ENCODE peak calls at places on chromosomes 13 and 19, in four cellular contexts. B is HepG2, J is GM12878, W is K562. F is an unnamed sample.

GRCh38 chr13:110812111-110812868 is 98.8 kb downstream of the ING1 start:
- DNase-seq in B (no peak), J (no peak), W (no peak), F (peak; percentile 57)

GRCh38 chr13:44989941-44990340 is 603 bp downstream of the GPALPP1 start:
- DNase-seq in W (peak; percentile 5), B (no peak), J (no peak), F (no peak)

GRCh38 chr19:35566738-35567137 is 3.3 kb upstream of the ATP4A start:
- DNase-seq in B (no peak), J (no peak), W (no peak), F (no peak)

GRCh38 chr19:36060430-36060829 is 5.7 kb downstream of the WDR62 start:
- DNase-seq in B (no peak), W (peak; percentile 52), J (no peak), F (peak; percentile 54)

GRCh38 chr13:20465218-20465879 is 60.3 kb downstream of the CRYL1 start:
- DNase-seq in W (no peak), B (no peak), J (no peak), F (no peak)

GRCh38 chr13:112962911-112963625 is 5.9 kb upstream of the MCF2L start:
- DNase-seq in W (no peak), J (no peak), B (no peak), F (no peak)

GRCh38 chr19:3798137-3798536 is 12.0 kb upstream of the MATK start:
- DNase-seq in W (no peak), B (no peak), J (no peak), F (no peak)

GRCh38 chr19:52660981-52661380 is 22.8 kb upstream of the ZNF83 start:
- DNase-seq in B (no peak), J (no peak), W (no peak), F (no peak)

GRCh38 chr19:55581145-55581827 is 638 bp upstream of the ZNF579 start:
- DNase-seq in B (peak; percentile 20), W (peak; percentile 68), J (no peak), F (peak; percentile 66)

GRCh38 chr19:43624933-43625332 is 5.5 kb upstream of the ZNF428 start:
- DNase-seq in B (no peak), J (no peak), W (peak; percentile 97), F (peak; percentile 98)

GRCh38 chr13:31722684-31723083 is 16.6 kb upstream of the RXFP2 start:
- DNase-seq in J (no peak), W (no peak), B (no peak), F (no peak)

GRCh38 chr13:51764184-51765141 is 39.5 kb downstream of the DHRS12 start:
- DNase-seq in B (peak; percentile 92), J (peak; percentile 65), W (no peak), F (no peak)

GRCh38 chr13:37409756-37410155 is 188.8 kb downstream of the POSTN start:
- DNase-seq in B (no peak), W (no peak), J (no peak), F (no peak)

GRCh38 chr19:48918801-48919247 is 14.7 kb upstream of the DHDH start:
- DNase-seq in W (peak; percentile 81), B (no peak), J (no peak), F (peak; percentile 81)

GRCh38 chr13:29897102-29897501 is 46.7 kb upstream of the UBL3 start:
- DNase-seq in B (no peak), J (no peak), W (no peak), F (no peak)

GRCh38 chr13:29791997-29792775 is 58.2 kb downstream of the UBL3 start:
- DNase-seq in W (no peak), B (no peak), J (no peak), F (no peak)

GRCh38 chr13:60790620-60791019 is 393.6 kb downstream of the TDRD3 start:
- DNase-seq in B (no peak), J (no peak), W (no peak), F (peak; percentile 17)

GRCh38 chr13:50616101-50616500 is 227.4 kb downstream of the DLEU7 start:
- DNase-seq in B (no peak), J (no peak), W (no peak), F (no peak)

GRCh38 chr13:59034198-59034597 is 1129.5 kb downstream of the DIAPH3 start:
- DNase-seq in B (no peak), J (no peak), W (no peak), F (no peak)

GRCh38 chr13:43411741-43412140 is 375.0 kb downstream of the ENOX1 start:
- DNase-seq in J (no peak), B (no peak), W (no peak), F (no peak)

GRCh38 chr19:39140195-39140516 is 14.6 kb downstream of the PAK4 start:
- DNase-seq in W (peak; percentile 37), J (no peak), B (no peak), F (no peak)

GRCh38 chr13:78187781-78188180 is 269.1 kb upstream of the EDNRB start:
- DNase-seq in W (no peak), B (no peak), J (no peak), F (no peak)

GRCh38 chr13:73399347-73400216 is 340.8 kb downstream of the KLF5 start:
- DNase-seq in J (no peak), B (peak; percentile 1), W (no peak), F (no peak)

GRCh38 chr13:80547341-80547740 is 206.4 kb upstream of the SPRY2 start:
- DNase-seq in W (no peak), B (no peak), J (no peak), F (no peak)

GRCh38 chr13:110330491-110331001 is 23.5 kb downstream of the COL4A2 start:
- DNase-seq in W (no peak), J (no peak), B (no peak), F (no peak)

GRCh38 chr19:12884202-12884601 is 2.8 kb downstream of the KLF1 start:
- DNase-seq in W (no peak), J (no peak), B (no peak), F (no peak)

GRCh38 chr19:5440299-5440698 is 14.9 kb upstream of the ZNRF4 start:
- DNase-seq in J (no peak), W (no peak), B (no peak), F (no peak)

GRCh38 chr13:100197591-100198365 is 108.9 kb downstream of the PCCA start:
- DNase-seq in J (no peak), W (no peak), B (no peak), F (no peak)

GRCh38 chr19:30498707-30499106 is 126.5 kb downstream of the ZNF536 start:
- DNase-seq in W (peak; percentile 9), B (no peak), J (no peak), F (peak; percentile 81)

GRCh38 chr13:78658630-78659449 is at the start of gene OBI1:
- DNase-seq in J (peak; percentile 40), B (peak; percentile 76), W (peak; percentile 87), F (peak; percentile 77)

GRCh38 chr19:28578208-28578607 is 634.7 kb downstream of the UQCRFS1 start:
- DNase-seq in W (no peak), B (no peak), J (no peak), F (no peak)

GRCh38 chr13:98521876-98522275 is 55.0 kb downstream of the STK24 start:
- DNase-seq in B (no peak), J (no peak), W (no peak), F (no peak)
- TF ChIP-seq ETV6 in B (no peak), J (no peak), W (no peak), F (no peak)

GRCh38 chr19:41172297-41173164 is 20.5 kb upstream of the CYP2S1 start:
- DNase-seq in J (no peak), B (no peak), W (no peak), F (no peak)
- TF ChIP-seq ETV6 in J (no peak), B (no peak), W (no peak), F (no peak)

DNA sequence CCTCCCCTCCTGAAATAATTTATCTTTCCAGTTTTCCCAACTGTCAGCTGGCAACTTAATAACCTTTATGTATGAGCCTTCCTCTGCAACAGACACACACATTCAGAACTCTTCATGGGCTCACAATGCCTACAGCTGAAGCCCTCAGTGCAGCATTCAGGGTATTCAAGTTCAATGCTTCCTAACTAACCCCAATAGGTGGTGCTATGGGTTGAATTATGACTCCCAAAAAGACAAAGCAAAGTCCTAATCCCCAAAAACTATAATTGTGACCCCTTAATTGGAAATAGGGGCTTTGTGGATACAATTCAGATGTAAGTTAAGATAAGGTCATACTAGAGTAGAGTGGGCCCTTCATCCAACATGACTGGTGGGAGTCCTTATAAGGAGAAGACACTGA is 202.2 kb downstream of the SUCLA2 start:
- DNase-seq in B (peak; percentile 8), J (no peak), W (no peak), F (no peak)
- TF ChIP-seq ETV6 in B (no peak), J (no peak), W (no peak), F (no peak)

GRCh38 chr13:42216422-42216735 is 55.6 kb upstream of the AKAP11 start:
- DNase-seq in B (no peak), W (no peak), J (no peak), F (no peak)

GRCh38 chr13:42214445-42214844 is 57.5 kb upstream of the AKAP11 start:
- DNase-seq in W (no peak), J (no peak), B (no peak), F (no peak)

GRCh38 chr13:42218576-42218975 is 53.4 kb upstream of the AKAP11 start:
- DNase-seq in W (no peak), B (no peak), J (no peak), F (no peak)

GRCh38 chr13:42219051-42219450 is 52.9 kb upstream of the AKAP11 start:
- DNase-seq in B (no peak), J (no peak), W (no peak), F (no peak)

DNA sequence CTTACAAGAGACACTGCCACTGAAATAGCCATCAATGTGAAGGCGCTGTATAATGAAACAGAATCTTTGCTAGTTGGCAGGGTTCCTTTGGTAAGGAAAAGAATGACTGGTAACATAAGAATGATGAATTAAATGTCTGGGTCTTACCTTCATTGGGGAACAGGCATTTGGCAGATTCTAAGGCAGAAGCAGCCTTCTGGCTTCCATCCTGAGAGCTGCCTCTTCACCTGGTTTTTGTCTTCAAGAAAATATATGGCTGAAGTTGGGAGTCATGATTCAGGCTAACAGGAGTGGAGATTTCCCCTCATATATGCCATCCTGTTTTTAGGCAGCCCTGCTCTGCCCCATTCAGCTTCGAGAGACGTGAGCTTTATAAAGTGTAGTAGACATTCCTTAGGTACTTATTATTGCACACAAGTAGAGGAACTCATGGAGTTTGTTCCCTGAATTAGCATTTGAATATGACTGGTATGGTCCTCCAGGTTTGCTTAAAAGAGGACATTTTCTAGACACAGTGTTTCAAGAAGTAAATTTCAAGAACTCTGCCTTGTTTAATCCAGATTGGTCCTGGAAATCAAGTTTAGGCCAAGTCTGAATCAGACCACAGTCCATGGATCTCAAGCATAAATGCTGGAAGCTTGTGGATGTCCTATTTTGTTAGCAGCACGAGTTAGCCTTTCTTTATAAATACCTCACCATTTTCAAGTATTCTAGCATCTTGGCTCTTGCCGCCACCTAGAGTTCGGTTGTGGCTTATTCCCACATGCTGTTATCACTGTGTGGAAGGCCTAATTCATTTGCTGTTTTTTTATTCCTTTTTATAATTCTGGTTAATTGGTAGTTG is 56.2 kb upstream of the AKAP11 start:
- DNase-seq in J (peak; percentile 4), B (peak; percentile 10), W (peak; percentile 45), F (peak; percentile 42)
- TF ChIP-seq ETV6 in J (no peak), B (no peak), W (no peak), F (no peak)